ENCODE peak calls at places on chromosomes 5 and 9, in six cellular contexts. J is neural progenitor cell, X is pancreas, H is adrenal gland, Z is left ventricle myocardium inferior, R is ovary. L is an unnamed sample. For H3K4me1, the result is how much of the 10 kb centered on the place peaks cover.

GRCh38 chr5:133746834-133747233 is 134.5 kb upstream of the FSTL4 start:
- DNase-seq in J (peak), X (no peak), H (no peak), Z (no peak), R (no peak), L (no peak)

GRCh38 chr5:168779333-168779732 is 200.2 kb upstream of the PANK3 start:
- DNase-seq in J (no peak), X (no peak), H (no peak), Z (no peak), R (no peak), L (no peak)

GRCh38 chr5:91434348-91434747 is 51.2 kb upstream of the ARRDC3 start:
- DNase-seq in J (no peak), X (no peak), H (no peak), Z (no peak), R (no peak), L (no peak)

GRCh38 chr5:151186052-151186451 is 28.5 kb upstream of the ANXA6 start:
- DNase-seq in J (no peak), X (no peak), H (no peak), Z (no peak), R (no peak), L (no peak)

GRCh38 chr5:157080291-157080690 is 21.4 kb upstream of the HAVCR1 start:
- DNase-seq in J (no peak), X (no peak), H (no peak), Z (no peak), R (no peak), L (no peak)

GRCh38 chr5:137743031-137743640 is 7.2 kb upstream of the KLHL3 start:
- DNase-seq in J (peak), X (no peak), H (peak), Z (no peak), R (peak), L (no peak)

GRCh38 chr9:90975666-90976538 is 174.3 kb downstream of the SYK start:
- DNase-seq in J (no peak), X (no peak), H (no peak), Z (no peak), R (no peak), L (no peak)

GRCh38 chr5:43997647-43998251 is 391.5 kb downstream of the FGF10 start:
- DNase-seq in J (peak), X (no peak), H (no peak), Z (no peak), R (no peak), L (no peak)

GRCh38 chr9:84238652-84239051 is 101.9 kb downstream of the SLC28A3 start:
- DNase-seq in J (no peak), X (no peak), H (no peak), Z (no peak), R (no peak), L (no peak)

GRCh38 chr5:135977375-135977928 is 22.7 kb upstream of the LECT2 start:
- DNase-seq in J (peak), X (peak), H (peak), Z (peak), R (no peak), L (peak)

GRCh38 chr9:111271481-111272080 is 58.4 kb downstream of the OR2K2 start:
- DNase-seq in J (no peak), X (no peak), H (no peak), Z (no peak), R (no peak), L (no peak)

GRCh38 chr5:122177162-122177561 is 47.8 kb downstream of the ZNF474 start:
- DNase-seq in J (no peak), X (no peak), H (no peak), Z (no peak), R (no peak), L (no peak)

GRCh38 chr5:55538621-55539020 is 3.9 kb upstream of the PLPP1 start:
- DNase-seq in J (no peak), X (no peak), H (no peak), Z (no peak), R (no peak), L (no peak)

GRCh38 chr9:37969558-37970300 is 65.8 kb upstream of the SLC25A51 start:
- DNase-seq in J (no peak), X (peak), H (no peak), Z (no peak), R (no peak), L (no peak)

GRCh38 chr5:142866563-142867275 is 96.5 kb downstream of the ARHGAP26 start:
- DNase-seq in J (peak), X (no peak), H (peak), Z (no peak), R (peak), L (peak)

GRCh38 chr9:98707158-98708102 is 1.3 kb downstream of the GABBR2 start:
- DNase-seq in J (peak), X (no peak), H (peak), Z (peak), R (no peak), L (peak)

GRCh38 chr9:87054999-87055686 is 107.8 kb upstream of the GAS1 start:
- DNase-seq in J (no peak), X (no peak), H (no peak), Z (no peak), R (no peak), L (no peak)

GRCh38 chr5:167671176-167671575 is 620.3 kb upstream of the WWC1 start:
- DNase-seq in J (no peak), X (no peak), H (no peak), Z (no peak), R (no peak), L (no peak)

GRCh38 chr5:6273090-6273735 is 105.1 kb downstream of the MED10 start:
- DNase-seq in J (no peak), X (no peak), H (no peak), Z (no peak), R (no peak), L (no peak)

GRCh38 chr9:128523199-128523925 is 18.8 kb downstream of the GLE1 start:
- DNase-seq in J (peak), X (no peak), H (peak), Z (peak), R (peak), L (peak)

GRCh38 chr9:136016221-136016881 is 55.2 kb upstream of the UBAC1 start:
- DNase-seq in J (no peak), X (peak), H (no peak), Z (peak), R (no peak), L (peak)

GRCh38 chr5:136066705-136067271 is 38.0 kb downstream of the TGFBI start:
- DNase-seq in J (no peak), X (no peak), H (no peak), Z (peak), R (peak), L (peak)

DNA sequence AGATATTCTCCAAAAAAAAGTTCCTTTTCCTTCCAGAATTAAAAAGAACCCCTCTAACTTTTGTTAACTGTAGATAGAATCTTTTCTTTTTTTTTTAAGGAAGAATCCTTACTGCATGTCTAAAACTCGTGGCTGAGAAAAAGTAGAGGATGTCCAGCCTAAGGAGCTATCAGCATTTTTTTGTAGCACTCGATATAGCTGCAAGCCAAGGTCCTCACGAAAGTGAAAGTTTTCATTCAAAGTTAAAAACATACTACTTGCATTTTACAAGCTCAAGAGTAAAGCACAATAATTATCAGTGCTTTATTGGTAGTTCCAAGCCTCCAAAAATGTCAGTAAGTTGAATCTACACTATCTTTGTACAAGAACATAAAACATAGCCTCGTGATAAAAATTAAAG is 28.7 kb upstream of the ZSWIM6 start:
- DNase-seq in J (no peak), X (no peak), H (no peak), Z (no peak), R (no peak), L (no peak)
- H3K4me1 ChIP-seq in J (under half), X (under half), H (under half), Z (under half), R (under half), L (under half)

DNA sequence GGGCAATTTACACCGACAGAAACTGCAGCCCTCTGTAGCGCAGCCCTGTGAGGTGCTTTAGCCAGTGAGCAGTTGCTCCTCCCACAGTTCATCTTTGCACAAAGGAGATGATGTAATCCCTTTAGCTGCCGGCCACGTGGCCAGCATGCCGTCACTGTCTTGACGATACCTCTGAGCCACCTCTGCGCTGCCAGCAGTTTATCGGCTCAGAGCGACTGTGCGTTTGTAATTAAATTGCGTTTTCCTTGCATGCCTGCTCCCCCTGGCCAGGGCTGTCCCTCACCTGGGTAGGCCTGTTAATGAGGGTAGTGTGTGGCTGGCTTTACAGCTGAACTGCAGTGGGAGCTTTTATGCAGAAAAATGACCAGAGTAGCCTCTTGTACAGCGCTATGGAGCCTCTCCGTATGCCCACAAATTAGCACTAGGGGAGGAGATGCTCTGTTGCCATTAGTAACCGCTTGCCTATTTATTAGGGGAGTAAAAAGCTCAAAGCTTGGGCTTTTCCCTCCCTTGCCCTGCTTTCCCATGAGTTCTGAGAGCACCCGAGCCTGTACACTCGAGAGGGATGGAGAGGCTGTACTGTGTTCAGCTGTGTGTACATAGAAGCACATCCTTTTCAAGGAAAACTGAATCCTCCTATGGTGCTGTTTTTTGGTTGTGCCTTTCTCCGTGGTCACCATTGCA is 107.1 kb downstream of the TRIO start:
- DNase-seq in J (peak), X (no peak), H (peak), Z (peak), R (peak), L (peak)
- H3K27ac ChIP-seq in J (no peak), X (no peak), H (no peak), Z (peak), R (peak), L (peak)

GRCh38 chr5:88675758-88676636 is 207.0 kb downstream of the MEF2C start:
- DNase-seq in J (peak), X (no peak), H (peak), Z (no peak), R (no peak), L (no peak)

GRCh38 chr5:88677502-88677901 is 205.5 kb downstream of the MEF2C start:
- DNase-seq in J (no peak), X (no peak), H (no peak), Z (no peak), R (no peak), L (no peak)

GRCh38 chr5:88674262-88675158 is 208.5 kb downstream of the MEF2C start:
- DNase-seq in J (peak), X (no peak), H (peak), Z (no peak), R (no peak), L (no peak)

GRCh38 chr5:88676637-88677481 is 206.1 kb downstream of the MEF2C start:
- DNase-seq in J (no peak), X (no peak), H (no peak), Z (no peak), R (no peak), L (no peak)

GRCh38 chr5:88675159-88675757 is 207.7 kb downstream of the MEF2C start:
- DNase-seq in J (no peak), X (no peak), H (no peak), Z (no peak), R (no peak), L (no peak)
- H3K4me1 ChIP-seq in J (under half), X (under half), H (under half), Z (under half), R (under half), L (under half)

GRCh38 chr5:9544502-9545300 is 1.2 kb downstream of the SEMA5A start:
- DNase-seq in J (peak), X (peak), H (peak), Z (peak), R (peak), L (peak)

GRCh38 chr5:9545301-9545958 is 445 bp downstream of the SEMA5A start:
- DNase-seq in J (peak), X (peak), H (no peak), Z (no peak), R (peak), L (peak)

GRCh38 chr5:9544056-9544455 is 1.8 kb downstream of the SEMA5A start:
- DNase-seq in J (no peak), X (no peak), H (no peak), Z (no peak), R (no peak), L (no peak)

GRCh38 chr5:9540791-9541190 is 5.1 kb downstream of the SEMA5A start:
- DNase-seq in J (no peak), X (no peak), H (no peak), Z (no peak), R (no peak), L (no peak)

DNA sequence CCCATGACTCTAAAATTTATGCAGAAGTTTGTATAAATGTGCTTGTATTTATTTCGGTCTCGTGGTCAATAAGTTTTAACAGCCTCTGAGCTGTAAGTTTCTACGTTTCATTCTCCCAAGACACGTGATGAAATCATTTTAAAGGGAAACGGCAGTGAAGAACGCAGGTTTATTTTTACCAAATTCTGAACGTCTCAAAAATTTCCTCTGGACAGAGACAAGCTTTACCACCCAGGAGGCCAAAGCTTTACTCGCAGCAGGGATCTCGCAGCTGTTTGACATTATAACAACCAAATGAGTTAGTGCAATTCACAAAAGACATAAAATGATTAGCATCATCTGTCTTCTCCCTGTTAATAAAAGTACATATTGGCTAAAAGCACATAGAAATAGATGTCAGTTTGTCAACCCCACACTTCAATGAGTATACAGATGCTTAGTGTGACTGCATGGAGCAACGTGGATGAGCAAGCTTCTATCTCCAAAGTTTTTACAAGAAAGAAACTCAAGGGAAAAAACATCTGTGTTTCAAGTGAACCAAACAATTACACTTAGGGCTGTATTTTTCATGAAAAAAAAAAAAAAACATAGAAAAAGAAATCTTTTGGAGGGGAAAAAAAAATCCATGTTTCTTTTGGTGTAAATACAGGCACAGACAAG is 2.5 kb downstream of the SEMA5A start:
- DNase-seq in J (no peak), X (no peak), H (no peak), Z (no peak), R (no peak), L (no peak)
- H3K27ac ChIP-seq in J (no peak), X (no peak), H (no peak), Z (peak), R (no peak), L (peak)

GRCh38 chr9:120935383-120935857 is 8.8 kb upstream of the TRAF1 start:
- DNase-seq in J (no peak), X (peak), H (peak), Z (peak), R (peak), L (peak)

GRCh38 chr9:120936011-120936763 is 9.6 kb upstream of the TRAF1 start:
- DNase-seq in J (peak), X (peak), H (peak), Z (peak), R (peak), L (peak)

GRCh38 chr9:120937127-120937526 is 10.5 kb upstream of the TRAF1 start:
- DNase-seq in J (no peak), X (no peak), H (no peak), Z (peak), R (peak), L (peak)

GRCh38 chr9:120937596-120937995 is 11.0 kb upstream of the TRAF1 start:
- DNase-seq in J (no peak), X (no peak), H (no peak), Z (no peak), R (no peak), L (no peak)

DNA sequence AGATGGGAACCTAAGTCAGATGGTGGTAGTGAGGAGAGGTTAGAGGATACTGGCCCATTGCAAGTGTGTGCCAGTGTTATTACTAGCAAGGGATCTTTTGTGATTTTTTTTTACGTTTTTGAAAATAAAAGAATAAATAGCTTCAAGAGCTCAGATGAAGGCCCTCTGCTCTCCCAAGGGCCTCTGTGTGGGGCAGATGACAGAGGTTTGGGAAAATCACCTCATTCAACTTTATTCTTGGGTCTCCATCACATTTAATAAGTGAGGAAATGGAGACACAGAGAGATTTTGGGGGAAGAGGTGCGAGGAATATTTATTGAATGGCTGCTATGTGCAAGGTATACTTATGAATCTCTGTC is 10.1 kb upstream of the TRAF1 start:
- DNase-seq in J (no peak), X (no peak), H (no peak), Z (no peak), R (no peak), L (no peak)
- H3K4me1 ChIP-seq in J (under half), X (under half), H (half or more), Z (half or more), R (under half), L (under half)

GRCh38 chr9:94920439-94920951 is 194.0 kb downstream of the AOPEP start:
- DNase-seq in J (no peak), X (no peak), H (no peak), Z (peak), R (peak), L (peak)
- H3K27ac ChIP-seq in J (no peak), X (peak), H (peak), Z (peak), R (peak), L (peak)

DNA sequence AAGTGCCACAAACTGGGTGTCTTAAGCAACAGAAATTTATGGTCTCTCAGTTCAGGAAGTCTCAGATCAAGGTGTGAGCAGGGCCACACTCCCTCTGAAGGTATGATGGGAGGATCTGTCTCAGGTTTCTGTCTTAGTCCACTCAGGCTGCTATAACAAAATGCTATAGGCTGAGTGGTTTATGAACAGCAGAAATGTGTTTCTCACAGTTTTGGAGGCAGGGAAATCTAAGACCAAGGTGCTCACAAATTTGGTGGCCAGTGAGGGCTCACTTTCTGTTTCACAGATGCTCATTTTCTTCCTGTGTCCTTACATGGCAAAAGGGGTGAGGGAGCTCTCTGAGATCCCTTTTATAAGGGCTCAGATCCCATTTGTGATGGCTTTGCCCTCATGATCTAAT is 281.4 kb downstream of the CWC27 start:
- DNase-seq in J (no peak), X (no peak), H (no peak), Z (no peak), R (no peak), L (no peak)
- H3K4me1 ChIP-seq in J (under half), X (under half), H (under half), Z (under half), R (under half), L (under half)

L was measured in right cardiac atrium.